ENCODE peak calls at places on chromosomes 2 and 18, in ten cellular contexts. K is breast epithelium; M is fibroblast of lung; J is CD8-positive, alpha-beta T cell; A is tibial artery; C is cardiac muscle cell; O is mammary epithelial cell; E is upper lobe of left lung; F is upper lobe of right lung; L is CD4-positive, CD25-positive, alpha-beta regulatory T cell. V is an unnamed sample.

GRCh38 chr2:216082388-216082733 is 642 bp downstream of the TMEM169 start:
- DNase-seq in O (no peak), K (no peak), E (no peak), F (no peak), C (no peak), M (no peak), A (no peak), L (no peak), J (no peak), V (no peak)

GRCh38 chr18:815353-815752 is 3.3 kb upstream of the YES1 start:
- DNase-seq in E (no peak), F (no peak), O (no peak), C (no peak), K (no peak), M (no peak), A (no peak), J (no peak), L (no peak), V (no peak)

GRCh38 chr2:181780159-181781081 is 100.1 kb upstream of the NEUROD1 start:
- DNase-seq in O (no peak), J (no peak), C (peak; percentile 48), L (no peak), K (peak; percentile 58), M (peak; percentile 48), F (no peak), A (no peak), E (no peak), V (no peak)

GRCh38 chr2:178914259-178914849 is 107.1 kb upstream of the TTN start:
- DNase-seq in A (peak; percentile 87), C (peak; percentile 90), L (peak; percentile 44), M (peak; percentile 87), F (peak; percentile 84), O (peak; percentile 75), K (peak; percentile 71), J (peak; percentile 67), E (no peak), V (peak; percentile 18)

GRCh38 chr18:36315736-36316135 is 18.2 kb downstream of the FHOD3 start:
- DNase-seq in F (no peak), O (peak; percentile 57), J (no peak), M (no peak), K (no peak), C (peak; percentile 57), A (no peak), L (no peak), E (peak; percentile 25), V (no peak)

GRCh38 chr2:30686000-30686399 is 121.2 kb downstream of the CAPN13 start:
- DNase-seq in M (no peak), K (no peak), L (no peak), C (no peak), J (no peak), E (no peak), F (no peak), O (no peak), A (no peak), V (no peak)

GRCh38 chr2:32006992-32007391 is 3.8 kb downstream of the MEMO1 start:
- DNase-seq in F (no peak), A (no peak), M (no peak), J (no peak), C (no peak), K (no peak), E (no peak), O (no peak), L (no peak), V (no peak)

GRCh38 chr18:47345291-47345690 is 93.8 kb upstream of the SKOR2 start:
- DNase-seq in J (no peak), M (no peak), L (no peak), C (no peak), F (no peak), E (no peak), K (no peak), A (no peak), O (no peak), V (no peak)

GRCh38 chr2:98580656-98581284 is 27.5 kb downstream of the COA5 start:
- DNase-seq in F (no peak), L (no peak), A (no peak), C (no peak), K (no peak), J (no peak), O (no peak), M (no peak), E (peak; percentile 48), V (no peak)

GRCh38 chr2:161426788-161427412 is 10.8 kb downstream of the TBR1 start:
- DNase-seq in E (peak; percentile 81), O (peak; percentile 21), M (peak; percentile 66), F (no peak), C (peak; percentile 55), J (no peak), L (no peak), K (no peak), A (no peak), V (no peak)

GRCh38 chr2:24343225-24343882 is 17.0 kb downstream of the ITSN2 start:
- DNase-seq in M (no peak), J (no peak), L (no peak), K (no peak), F (no peak), A (no peak), E (no peak), O (no peak), C (no peak), V (peak; percentile 54)

GRCh38 chr2:177429688-177430325 is 37.2 kb downstream of the AGPS start:
- DNase-seq in J (no peak), F (no peak), A (no peak), C (peak; percentile 94), M (peak; percentile 87), O (peak; percentile 80), K (no peak), E (no peak), L (no peak), V (no peak)

GRCh38 chr2:84132371-84132770 is 326.7 kb downstream of the SUCLG1 start:
- DNase-seq in C (no peak), J (no peak), E (no peak), O (no peak), A (no peak), F (no peak), K (no peak), M (no peak), L (no peak), V (no peak)

GRCh38 chr18:13223341-13224148 is 5.0 kb downstream of the LDLRAD4 start:
- DNase-seq in F (no peak), M (no peak), O (no peak), J (no peak), E (no peak), C (no peak), L (no peak), K (peak; percentile 70), A (peak; percentile 72), V (no peak)

GRCh38 chr2:37737507-37737906 is 66.1 kb upstream of the CDC42EP3 start:
- DNase-seq in M (no peak), K (no peak), J (no peak), L (no peak), O (no peak), F (no peak), C (peak; percentile 47), E (no peak), A (no peak), V (no peak)

GRCh38 chr2:85583667-85584353 is 421 bp upstream of the VAMP5 start:
- DNase-seq in E (no peak), O (no peak), K (no peak), L (no peak), M (peak; percentile 14), F (no peak), J (peak; percentile 40), C (no peak), A (no peak), V (no peak)
- H3K4me3 ChIP-seq in E (peak overlapping the region; percentile 69), O (no peak overlapping the region), K (peak overlapping the region; percentile 56), L (peak overlapping the region; percentile 81), M (peak overlapping the region; percentile 10), F (peak overlapping the region; percentile 67), J (peak overlapping the region; percentile 67), C (no peak overlapping the region), A (peak overlapping the region; percentile 64), V (peak overlapping the region; percentile 69)

DNA sequence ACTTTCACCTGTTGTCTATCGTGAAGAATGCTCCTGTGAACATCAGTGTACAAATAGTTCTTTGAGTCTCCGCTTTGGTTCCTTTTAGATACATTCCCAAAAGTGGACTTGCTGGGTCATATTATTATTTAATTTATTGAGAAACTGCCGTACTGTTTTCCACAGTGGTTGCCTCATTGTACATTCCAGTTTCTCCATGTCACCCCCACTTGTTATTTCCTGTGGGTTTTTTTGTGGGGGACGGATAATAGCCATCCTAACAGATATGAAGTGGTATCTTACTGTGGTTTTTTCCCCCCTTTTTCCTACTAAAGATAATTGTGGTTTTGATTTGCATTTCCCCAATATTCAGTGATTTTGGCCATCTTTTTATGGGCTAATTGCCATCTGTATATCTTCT is 53.8 kb downstream of the SMCHD1 start:
- DNase-seq in E (no peak), K (no peak), M (no peak), L (no peak), O (no peak), J (no peak), A (no peak), F (no peak), C (peak; percentile 64), V (no peak)
- H3K36me3 ChIP-seq in E (peaks cover 83% of the 10 kb centered on the region), K (peaks cover 9% of the 10 kb centered on the region), M (peaks cover 6% of the 10 kb centered on the region), L (peaks cover 95% of the 10 kb centered on the region), O (peaks cover 24% of the 10 kb centered on the region), J (peaks cover 47% of the 10 kb centered on the region), A (peaks cover 65% of the 10 kb centered on the region), F (peaks cover 89% of the 10 kb centered on the region), C (peaks cover 45% of the 10 kb centered on the region), V (peaks cover 12% of the 10 kb centered on the region)

DNA sequence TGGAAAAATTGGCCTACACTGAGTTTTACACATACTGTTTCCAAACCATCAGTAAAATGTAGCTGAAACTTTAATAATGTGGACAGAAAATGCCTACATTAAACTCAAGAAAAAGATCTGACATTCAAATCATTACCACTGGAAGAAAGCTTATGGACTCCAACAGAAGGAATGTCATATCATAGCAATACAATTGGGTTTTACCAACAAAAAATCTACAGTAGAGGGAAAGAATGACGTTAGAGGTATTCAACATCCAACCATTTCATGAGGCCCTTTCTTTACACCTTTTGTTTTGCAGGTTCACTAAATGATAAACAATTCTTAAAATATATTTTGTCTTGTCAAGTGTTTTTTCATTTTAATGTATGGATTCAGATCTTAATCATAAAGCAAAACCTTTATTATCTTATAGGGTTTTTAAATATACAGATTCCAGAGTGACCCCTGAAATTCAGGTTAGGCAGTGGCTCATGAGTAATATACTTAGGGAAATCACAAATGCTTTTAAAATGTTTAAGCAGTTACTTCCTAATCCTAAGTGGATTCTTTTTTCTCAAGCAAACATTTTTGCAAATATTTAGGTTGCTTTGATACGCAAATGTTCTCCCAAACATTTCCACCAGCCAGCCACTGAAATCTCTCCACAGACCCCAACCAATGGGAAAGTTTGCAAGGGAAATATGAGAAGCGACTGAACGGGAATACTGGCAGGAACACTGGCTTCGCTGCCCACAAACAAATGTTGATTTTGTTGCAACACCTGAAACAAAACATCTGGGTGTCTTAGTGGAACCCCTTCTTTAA is 168.7 kb downstream of the TCF4 start:
- DNase-seq in M (peak; percentile 78), C (no peak), K (no peak), J (no peak), E (no peak), F (no peak), L (no peak), O (no peak), A (no peak), V (no peak)
- H3K4me3 ChIP-seq in M (peak overlapping the region; percentile 54), C (no peak overlapping the region), K (peak overlapping the region; percentile 34), J (no peak overlapping the region), E (no peak overlapping the region), F (peak overlapping the region; percentile 39), L (no peak overlapping the region), O (no peak overlapping the region), A (no peak overlapping the region), V (no peak overlapping the region)

DNA sequence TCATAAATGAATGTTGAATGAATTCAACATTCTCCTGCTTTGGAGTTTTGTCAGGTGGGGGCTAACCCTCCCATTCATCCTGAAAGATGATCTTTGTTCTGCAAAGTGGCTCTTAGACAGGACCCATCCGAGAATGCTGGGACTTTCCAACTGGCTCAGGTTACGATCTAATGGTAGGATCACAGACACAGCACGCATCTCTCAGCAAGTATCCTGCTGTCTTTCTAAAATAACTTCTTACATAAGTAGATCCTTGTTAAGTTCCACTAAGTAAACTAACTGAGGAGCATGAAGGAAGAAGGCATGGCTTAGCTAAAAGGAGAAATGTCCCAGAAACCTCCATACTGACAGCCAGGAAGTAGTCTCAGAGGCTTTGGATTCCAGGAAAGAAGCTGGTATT is 23.7 kb downstream of the CYP27A1 start:
- DNase-seq in M (peak; percentile 30), K (no peak), C (peak; percentile 50), A (no peak), E (no peak), O (peak; percentile 41), J (no peak), L (no peak), F (no peak), V (no peak)
- H3K36me3 ChIP-seq in M (no peaks in the 10 kb centered on the region), K (no peaks in the 10 kb centered on the region), C (no peaks in the 10 kb centered on the region), A (peaks cover 4% of the 10 kb centered on the region), E (no peaks in the 10 kb centered on the region), O (no peaks in the 10 kb centered on the region), J (no peaks in the 10 kb centered on the region), L (no peaks in the 10 kb centered on the region), F (no peaks in the 10 kb centered on the region), V (no peaks in the 10 kb centered on the region)

V was measured in GM06990.